ENCODE peak calls at places on chromosome 11, in five cellular contexts. One of them, this sample, is unnamed.

GRCh38 chr11:79940976-79941735 is 500.3 kb upstream of the TENM4 start:
- DNase-seq in chondrocyte: no peak
- DNase-seq in fibroblast of mammary gland: peak
- DNase-seq in AG09319: no peak
- DNase-seq in GM12865: no peak
- DNase-seq in this sample: no peak

GRCh38 chr11:73553266-73553665 is 44.6 kb downstream of the FAM168A start:
- DNase-seq in chondrocyte: no peak
- DNase-seq in fibroblast of mammary gland: no peak
- DNase-seq in AG09319: no peak
- DNase-seq in GM12865: no peak
- DNase-seq in this sample: no peak

GRCh38 chr11:60084866-60085265 is 3.6 kb upstream of the MS4A2 start:
- DNase-seq in chondrocyte: no peak
- DNase-seq in fibroblast of mammary gland: no peak
- DNase-seq in AG09319: no peak
- DNase-seq in GM12865: no peak
- DNase-seq in this sample: no peak

GRCh38 chr11:79054636-79055035 is 386.2 kb downstream of the TENM4 start:
- DNase-seq in chondrocyte: no peak
- DNase-seq in fibroblast of mammary gland: peak
- DNase-seq in AG09319: no peak
- DNase-seq in GM12865: no peak
- DNase-seq in this sample: no peak

GRCh38 chr11:4049006-4049405 is 45.6 kb upstream of the RRM1 start:
- DNase-seq in chondrocyte: no peak
- DNase-seq in fibroblast of mammary gland: no peak
- DNase-seq in AG09319: no peak
- DNase-seq in GM12865: peak
- DNase-seq in this sample: no peak

GRCh38 chr11:2789791-2790580 is 90.2 kb upstream of the KCNQ1OT1 start:
- DNase-seq in chondrocyte: peak
- DNase-seq in fibroblast of mammary gland: no peak
- DNase-seq in AG09319: no peak
- DNase-seq in GM12865: no peak
- DNase-seq in this sample: no peak

GRCh38 chr11:92495107-92495793 is 270.6 kb downstream of the FAT3 start:
- DNase-seq in chondrocyte: no peak
- DNase-seq in fibroblast of mammary gland: no peak
- DNase-seq in AG09319: no peak
- DNase-seq in GM12865: no peak
- DNase-seq in this sample: no peak

GRCh38 chr11:61007971-61008896 is 36.8 kb downstream of the CD6 start:
- DNase-seq in chondrocyte: no peak
- DNase-seq in fibroblast of mammary gland: no peak
- DNase-seq in AG09319: no peak
- DNase-seq in GM12865: no peak
- DNase-seq in this sample: no peak

GRCh38 chr11:111691731-111692130 is 74.5 kb downstream of the PPP2R1B start:
- DNase-seq in chondrocyte: no peak
- DNase-seq in fibroblast of mammary gland: no peak
- DNase-seq in AG09319: no peak
- DNase-seq in GM12865: no peak
- DNase-seq in this sample: no peak

GRCh38 chr11:20131744-20132666 is 28.3 kb downstream of the DBX1 start:
- DNase-seq in chondrocyte: no peak
- DNase-seq in fibroblast of mammary gland: peak
- DNase-seq in AG09319: peak
- DNase-seq in GM12865: peak
- DNase-seq in this sample: no peak

GRCh38 chr11:71281901-71282300 is 29.5 kb upstream of the SHANK2 start:
- DNase-seq in chondrocyte: no peak
- DNase-seq in fibroblast of mammary gland: no peak
- DNase-seq in AG09319: no peak
- DNase-seq in GM12865: no peak
- DNase-seq in this sample: no peak

GRCh38 chr11:15696069-15696468 is 581.3 kb downstream of the INSC start:
- DNase-seq in chondrocyte: no peak
- DNase-seq in fibroblast of mammary gland: no peak
- DNase-seq in AG09319: no peak
- DNase-seq in GM12865: no peak
- DNase-seq in this sample: no peak

GRCh38 chr11:46290598-46291309 is 13.3 kb downstream of the CREB3L1 start:
- DNase-seq in chondrocyte: peak
- DNase-seq in fibroblast of mammary gland: peak
- DNase-seq in AG09319: peak
- DNase-seq in GM12865: no peak
- DNase-seq in this sample: no peak

GRCh38 chr11:14414470-14415461 is 55.8 kb upstream of the RRAS2 start:
- DNase-seq in chondrocyte: no peak
- DNase-seq in fibroblast of mammary gland: peak
- DNase-seq in AG09319: no peak
- DNase-seq in GM12865: peak
- DNase-seq in this sample: no peak

GRCh38 chr11:130531061-130531460 is 82.6 kb downstream of the ADAMTS15 start:
- DNase-seq in chondrocyte: no peak
- DNase-seq in fibroblast of mammary gland: peak
- DNase-seq in AG09319: peak
- DNase-seq in GM12865: no peak
- DNase-seq in this sample: peak

GRCh38 chr11:22471405-22471804 is 133.2 kb downstream of the SLC17A6 start:
- DNase-seq in chondrocyte: no peak
- DNase-seq in fibroblast of mammary gland: no peak
- DNase-seq in AG09319: no peak
- DNase-seq in GM12865: no peak
- DNase-seq in this sample: no peak

GRCh38 chr11:61541568-61541967 is 33.0 kb downstream of the LRRC10B start:
- DNase-seq in chondrocyte: no peak
- DNase-seq in fibroblast of mammary gland: peak
- DNase-seq in AG09319: peak
- DNase-seq in GM12865: peak
- DNase-seq in this sample: no peak

GRCh38 chr11:70637949-70638598 is 239.7 kb downstream of the CTTN start:
- DNase-seq in chondrocyte: no peak
- DNase-seq in fibroblast of mammary gland: no peak
- DNase-seq in AG09319: no peak
- DNase-seq in GM12865: no peak
- DNase-seq in this sample: no peak

GRCh38 chr11:61893981-61894380 is 2.6 kb upstream of the FADS3 start:
- DNase-seq in chondrocyte: no peak
- DNase-seq in fibroblast of mammary gland: peak
- DNase-seq in AG09319: peak
- DNase-seq in GM12865: no peak
- DNase-seq in this sample: peak

GRCh38 chr11:130118636-130119387 is 40.8 kb upstream of the ST14 start:
- DNase-seq in chondrocyte: no peak
- DNase-seq in fibroblast of mammary gland: no peak
- DNase-seq in AG09319: no peak
- DNase-seq in GM12865: peak
- DNase-seq in this sample: no peak

GRCh38 chr11:12771875-12772274 is 97.7 kb downstream of the TEAD1 start:
- DNase-seq in chondrocyte: no peak
- DNase-seq in fibroblast of mammary gland: peak
- DNase-seq in AG09319: no peak
- DNase-seq in GM12865: peak
- DNase-seq in this sample: peak

GRCh38 chr11:70397336-70397982 is 870 bp upstream of the CTTN start:
- DNase-seq in chondrocyte: no peak
- DNase-seq in fibroblast of mammary gland: no peak
- DNase-seq in AG09319: no peak
- DNase-seq in GM12865: peak
- DNase-seq in this sample: no peak

GRCh38 chr11:46465683-46466082 is 74.1 kb upstream of the CHRM4 start:
- DNase-seq in chondrocyte: no peak
- DNase-seq in fibroblast of mammary gland: no peak
- DNase-seq in AG09319: no peak
- DNase-seq in GM12865: no peak
- DNase-seq in this sample: no peak

GRCh38 chr11:83292709-83293435 is 6.7 kb upstream of the CCDC90B start:
- DNase-seq in chondrocyte: no peak
- DNase-seq in fibroblast of mammary gland: peak
- DNase-seq in AG09319: no peak
- DNase-seq in GM12865: peak
- DNase-seq in this sample: no peak

GRCh38 chr11:110837535-110838127 is 125.4 kb upstream of the ARHGAP20 start:
- DNase-seq in chondrocyte: no peak
- DNase-seq in fibroblast of mammary gland: no peak
- DNase-seq in AG09319: no peak
- DNase-seq in GM12865: no peak
- DNase-seq in this sample: no peak

DNA sequence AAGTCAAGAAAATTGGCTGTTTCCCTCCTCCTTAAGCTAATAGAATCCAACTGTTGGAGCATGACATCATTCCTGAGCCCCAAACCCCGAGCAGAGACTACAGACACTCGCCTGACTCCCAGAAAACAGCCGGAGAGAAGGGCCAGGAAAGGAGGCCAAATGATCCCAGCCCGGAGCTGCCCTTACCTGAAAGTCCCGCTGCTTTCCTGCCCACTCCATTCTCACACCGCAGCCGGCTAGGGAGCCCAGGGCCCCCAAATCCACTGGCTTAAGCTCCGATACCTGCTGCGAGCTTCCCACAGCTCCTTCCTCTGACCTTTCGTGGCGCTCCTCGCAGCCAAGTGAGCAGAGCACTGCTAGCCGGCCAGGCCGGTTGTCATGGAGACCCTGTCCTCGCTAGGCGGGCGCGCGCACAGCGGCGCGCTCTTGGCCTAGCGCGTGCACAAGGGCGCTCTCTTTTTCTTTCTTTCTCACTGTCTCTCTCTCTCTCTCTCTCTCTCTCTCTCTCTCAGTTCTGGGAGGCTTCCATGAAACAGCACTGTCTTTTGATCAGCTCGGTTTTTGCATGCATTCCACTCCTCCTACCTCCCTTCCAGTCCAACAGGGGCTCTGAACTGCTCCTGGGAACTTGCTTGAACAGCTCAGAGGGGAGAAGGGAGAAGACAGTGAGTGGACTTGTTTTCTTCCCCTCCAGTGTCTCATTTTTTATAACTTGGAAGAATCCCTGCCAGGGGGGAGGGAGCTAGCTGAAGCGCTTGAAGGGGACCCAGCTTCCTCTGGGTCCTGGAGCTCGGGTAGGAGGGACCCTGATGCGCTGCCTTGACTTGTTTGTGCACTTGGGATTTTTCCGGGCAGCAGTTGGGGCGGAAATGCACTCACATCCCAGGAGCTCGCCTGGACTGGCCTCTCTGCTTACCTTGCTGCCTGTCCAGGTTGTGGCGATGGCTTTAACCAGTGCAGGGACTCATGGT is 100.4 kb upstream of the AKIP1 start:
- DNase-seq in chondrocyte: no peak
- DNase-seq in fibroblast of mammary gland: peak
- DNase-seq in AG09319: peak
- DNase-seq in GM12865: peak
- DNase-seq in this sample: peak
- TF ChIP-seq CTCF in chondrocyte: no peak
- TF ChIP-seq CTCF in fibroblast of mammary gland: no peak
- TF ChIP-seq CTCF in AG09319: no peak
- TF ChIP-seq CTCF in GM12865: no peak
- TF ChIP-seq CTCF in this sample: no peak

DNA sequence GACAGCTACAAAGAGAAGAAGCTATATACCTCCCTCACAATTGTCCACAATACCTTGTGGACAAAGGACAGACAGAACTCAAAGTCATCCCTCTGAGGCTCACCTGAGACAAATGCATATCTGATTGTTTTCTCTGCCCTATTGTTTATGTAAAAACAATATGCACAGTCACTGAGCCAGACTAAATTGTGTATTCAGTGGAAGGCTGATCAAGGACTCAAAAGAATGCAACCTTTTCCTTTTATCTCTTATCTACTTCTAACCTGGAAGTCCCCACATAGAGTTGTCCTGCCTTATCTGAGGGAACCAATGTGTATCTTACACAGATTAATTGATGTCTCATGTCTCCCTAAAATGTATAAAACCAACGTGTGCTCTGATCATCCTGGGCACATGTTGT is 13.9 kb upstream of the MED17 start:
- DNase-seq in chondrocyte: no peak
- DNase-seq in fibroblast of mammary gland: no peak
- DNase-seq in AG09319: no peak
- DNase-seq in GM12865: no peak
- DNase-seq in this sample: no peak
- TF ChIP-seq CTCF in chondrocyte: no peak
- TF ChIP-seq CTCF in fibroblast of mammary gland: no peak
- TF ChIP-seq CTCF in AG09319: no peak
- TF ChIP-seq CTCF in GM12865: no peak
- TF ChIP-seq CTCF in this sample: no peak

GRCh38 chr11:24779791-24780190 is 282.9 kb downstream of the LUZP2 start:
- DNase-seq in chondrocyte: no peak
- DNase-seq in fibroblast of mammary gland: no peak
- DNase-seq in AG09319: no peak
- DNase-seq in GM12865: no peak
- DNase-seq in this sample: no peak
- TF ChIP-seq CTCF in chondrocyte: peak
- TF ChIP-seq CTCF in fibroblast of mammary gland: no peak
- TF ChIP-seq CTCF in AG09319: no peak
- TF ChIP-seq CTCF in GM12865: no peak
- TF ChIP-seq CTCF in this sample: peak

DNA sequence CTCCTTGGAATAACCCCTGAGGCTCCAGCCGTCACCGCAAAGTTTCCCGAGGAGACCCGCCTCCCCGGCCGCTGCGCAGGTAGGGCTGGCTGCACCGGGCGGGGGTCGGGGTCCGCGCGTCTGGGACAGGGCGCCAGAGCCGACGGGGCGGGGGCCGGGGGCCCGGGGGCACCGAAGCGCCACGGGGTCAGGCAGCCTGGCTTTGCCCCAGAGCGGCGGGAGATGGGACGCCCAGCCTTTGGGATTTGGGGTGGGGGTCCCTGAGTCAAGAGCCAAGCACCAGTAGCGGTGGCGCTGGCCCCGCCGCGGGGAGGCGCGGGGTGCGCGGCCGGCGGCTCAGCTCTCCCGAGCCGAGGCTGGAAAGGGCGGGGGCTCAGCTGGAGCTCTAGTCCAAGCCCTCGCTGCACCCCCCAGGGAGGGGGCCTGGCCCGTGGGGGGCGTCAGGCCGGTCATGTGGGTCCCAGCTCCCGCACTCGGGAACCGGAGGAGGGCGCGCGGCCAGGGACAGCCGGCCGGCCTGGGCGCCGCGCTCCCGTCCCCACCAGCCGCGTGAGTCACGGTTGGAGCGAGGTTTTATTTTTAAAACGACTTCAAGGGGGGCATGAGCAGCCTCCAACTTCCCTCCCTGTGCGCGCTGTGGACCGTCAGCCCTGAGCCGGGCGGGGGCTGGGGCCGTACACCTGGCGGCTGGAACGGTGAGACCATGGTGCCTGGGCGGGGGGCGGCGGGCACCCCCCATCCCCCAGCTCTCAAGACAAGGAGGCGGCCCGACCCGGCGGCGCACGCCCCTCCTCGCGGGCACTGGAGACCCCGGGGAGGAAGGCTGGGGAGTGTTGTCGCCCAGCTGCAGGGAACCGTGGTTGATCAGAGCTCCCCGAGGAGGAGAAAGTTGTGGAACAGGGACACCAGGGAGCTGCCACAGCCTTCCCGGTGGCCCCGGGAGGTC is 623 bp downstream of the FLRT1 start:
- DNase-seq in chondrocyte: no peak
- DNase-seq in fibroblast of mammary gland: peak
- DNase-seq in AG09319: no peak
- DNase-seq in GM12865: no peak
- DNase-seq in this sample: no peak
- TF ChIP-seq CTCF in chondrocyte: peak
- TF ChIP-seq CTCF in fibroblast of mammary gland: no peak
- TF ChIP-seq CTCF in AG09319: no peak
- TF ChIP-seq CTCF in GM12865: no peak
- TF ChIP-seq CTCF in this sample: no peak

This sample was measured in retinal pigment epithelial cell.